ENCODE peak calls at places on chromosomes 13 and 19, in four cellular contexts. F is OCI-LY7, E is astrocyte, N is fibroblast of lung. Q is an unnamed sample.

GRCh38 chr19:48975947-48976847 is 11.1 kb downstream of the FTL start:
- DNase-seq in N (no peak), E (no peak), F (peak), Q (peak)

GRCh38 chr19:31014668-31015067 is 334.6 kb downstream of the TSHZ3 start:
- DNase-seq in E (no peak), N (no peak), F (no peak), Q (no peak)

GRCh38 chr13:102045713-102046112 is 356.1 kb downstream of the FGF14 start:
- DNase-seq in F (no peak), E (no peak), N (no peak), Q (no peak)

GRCh38 chr13:22451345-22451744 is 729.4 kb upstream of the SGCG start:
- DNase-seq in N (no peak), E (no peak), F (no peak), Q (no peak)

GRCh38 chr13:41513600-41513999 is 56.2 kb downstream of the RGCC start:
- DNase-seq in F (no peak), N (no peak), E (no peak), Q (no peak)

GRCh38 chr19:10557603-10558197 is 8.1 kb downstream of the KRI1 start:
- DNase-seq in E (no peak), F (no peak), N (no peak), Q (no peak)

GRCh38 chr13:95641961-95642621 is 2.4 kb downstream of the DZIP1 start:
- DNase-seq in N (peak), E (peak), F (no peak), Q (no peak)

GRCh38 chr13:48072787-48073186 is 22.1 kb downstream of the MED4 start:
- DNase-seq in E (no peak), N (no peak), F (no peak), Q (no peak)

GRCh38 chr13:69704311-69704710 is 403.3 kb upstream of the ATXN8OS start:
- DNase-seq in E (peak), F (no peak), N (peak), Q (no peak)

GRCh38 chr19:782195-783043 is 14.8 kb upstream of the PTBP1 start:
- DNase-seq in N (peak), F (no peak), E (peak), Q (no peak)

GRCh38 chr19:821976-822773 is 420 bp upstream of the PLPPR3 start:
- DNase-seq in F (no peak), E (no peak), N (no peak), Q (no peak)

GRCh38 chr19:30385174-30385573 is 13.0 kb downstream of the ZNF536 start:
- DNase-seq in E (no peak), F (no peak), N (no peak), Q (no peak)

GRCh38 chr19:39792999-39793546 is 14.4 kb downstream of the LEUTX start:
- DNase-seq in F (peak), N (peak), E (peak), Q (peak)

GRCh38 chr13:24997367-24997967 is 98.5 kb upstream of the PABPC3 start:
- DNase-seq in E (no peak), F (peak), N (peak), Q (peak)

GRCh38 chr13:21733475-21734311 is 62.8 kb downstream of the FGF9 start:
- DNase-seq in N (peak), F (no peak), E (no peak), Q (no peak)

GRCh38 chr13:49346460-49346859 is 97.4 kb downstream of the CAB39L start:
- DNase-seq in F (no peak), N (no peak), E (no peak), Q (no peak)

GRCh38 chr19:28575816-28576215 is 637.1 kb downstream of the UQCRFS1 start:
- DNase-seq in F (no peak), E (no peak), N (no peak), Q (no peak)

GRCh38 chr13:45209229-45209628 is 8.4 kb upstream of the KCTD4 start:
- DNase-seq in N (no peak), F (no peak), E (no peak), Q (no peak)

GRCh38 chr19:5504115-5504514 is 48.9 kb downstream of the ZNRF4 start:
- DNase-seq in F (no peak), E (no peak), N (no peak), Q (no peak)

GRCh38 chr19:44891016-44891882 is at the start of gene TOMM40:
- DNase-seq in E (peak), N (peak), F (peak), Q (peak)

GRCh38 chr19:10866495-10866894 is 4.9 kb upstream of the CARM1 start:
- DNase-seq in F (no peak), N (no peak), E (no peak), Q (no peak)

GRCh38 chr19:7915250-7916136 is 863 bp downstream of the TGFBR3L start:
- DNase-seq in F (no peak), E (no peak), N (no peak), Q (no peak)

GRCh38 chr19:34494601-34495000 is 13.0 kb downstream of the WTIP start:
- DNase-seq in F (no peak), N (no peak), E (no peak), Q (no peak)

GRCh38 chr13:60933638-60934037 is 482.0 kb downstream of the PCDH20 start:
- DNase-seq in N (peak), F (no peak), E (peak), Q (no peak)

GRCh38 chr19:18868380-18869230 is 27.4 kb downstream of the CERS1 start:
- DNase-seq in E (no peak), F (no peak), N (no peak), Q (no peak)

GRCh38 chr13:109684836-109685602 is 101.4 kb downstream of the IRS2 start:
- DNase-seq in F (no peak), E (no peak), N (peak), Q (no peak)

GRCh38 chr13:21453352-21454089 is 5.6 kb downstream of the ZDHHC20 start:
- DNase-seq in F (no peak), E (no peak), N (no peak), Q (no peak)

GRCh38 chr13:23852351-23852750 is 36.8 kb downstream of the MIPEP start:
- DNase-seq in F (no peak), E (no peak), N (no peak), Q (no peak)

GRCh38 chr19:34904846-34905527 is 21.7 kb upstream of the ZNF30 start:
- DNase-seq in E (no peak), F (no peak), N (no peak), Q (no peak)

GRCh38 chr19:3721131-3721899 is 13.1 kb downstream of the TJP3 start:
- DNase-seq in F (peak), E (peak), N (peak), Q (peak)

GRCh38 chr13:35700661-35701060 is 224.2 kb upstream of the MAB21L1 start:
- DNase-seq in F (no peak), E (peak), N (peak), Q (no peak)

GRCh38 chr13:75442736-75443234 is 39.2 kb downstream of the TBC1D4 start:
- DNase-seq in F (no peak), N (no peak), E (no peak), Q (no peak)

GRCh38 chr13:45412274-45413049 is 5.7 kb downstream of the SLC25A30 start:
- DNase-seq in E (no peak), N (peak), F (no peak), Q (no peak)

GRCh38 chr19:46017095-46017429 is 5.8 kb downstream of the PGLYRP1 start:
- DNase-seq in N (no peak), E (no peak), F (no peak), Q (no peak)

GRCh38 chr19:2691951-2692350 is 10.5 kb downstream of the GNG7 start:
- DNase-seq in E (no peak), N (no peak), F (no peak), Q (no peak)

DNA sequence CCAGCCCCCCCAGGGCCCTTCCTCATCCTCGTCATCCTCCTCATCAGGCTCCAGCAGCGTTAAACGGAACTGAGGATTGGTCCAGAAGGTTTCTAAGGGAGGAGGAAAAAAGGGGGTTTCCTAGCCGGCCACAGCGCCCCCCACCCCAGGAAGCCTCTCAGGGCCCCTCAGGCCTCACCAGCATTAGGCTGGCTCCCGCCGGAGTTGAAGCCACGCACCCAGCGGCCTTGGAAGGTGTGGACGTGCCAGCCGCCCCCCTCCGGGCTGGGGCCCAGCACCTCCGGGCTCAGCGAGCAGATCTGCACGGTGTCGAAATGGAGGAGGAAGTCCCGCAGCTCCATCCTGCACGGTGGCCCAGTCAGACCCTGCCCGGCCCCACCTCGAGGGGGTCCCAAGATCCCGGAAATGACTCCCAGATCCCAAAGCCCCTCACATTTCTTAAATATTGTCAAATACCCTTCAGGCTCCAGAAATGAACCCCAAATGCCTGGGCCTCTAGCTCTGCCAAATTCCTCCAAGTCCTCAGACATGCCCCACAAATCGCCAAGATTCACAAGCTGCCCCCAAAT is 6.9 kb downstream of the CAPN12 start:
- DNase-seq in N (no peak), F (no peak), E (no peak), Q (no peak)
- H3K4me2 ChIP-seq in N (no peak), F (no peak), E (no peak), Q (no peak)

GRCh38 chr19:17236414-17236716 is 9.4 kb downstream of the NR2F6 start:
- DNase-seq in E (no peak), F (no peak), N (no peak), Q (no peak)
- H3K27ac ChIP-seq in E (no peak), F (peak), N (peak), Q (peak)

DNA sequence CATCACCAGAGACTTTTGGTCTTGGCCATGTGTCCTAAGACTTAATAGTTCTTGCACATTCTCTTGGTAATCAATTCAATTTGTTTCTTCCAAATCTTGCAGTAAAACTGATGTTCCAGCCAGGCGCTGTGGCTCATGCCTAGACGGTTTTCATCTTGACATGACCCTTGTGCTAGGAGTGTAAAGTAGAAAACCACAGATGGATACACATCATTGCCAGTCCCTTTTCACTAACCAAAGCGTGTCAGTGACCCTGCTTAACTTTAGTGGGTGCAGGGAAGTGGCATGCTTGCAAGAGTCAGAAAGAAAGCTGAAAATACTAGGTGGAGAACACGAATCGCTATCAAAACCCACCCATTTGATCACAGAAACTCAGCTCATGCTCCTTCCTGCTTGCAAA is 18.0 kb upstream of the CD70 start:
- DNase-seq in F (peak), E (no peak), N (no peak), Q (no peak)
- H3K4me2 ChIP-seq in F (peak), E (no peak), N (no peak), Q (no peak)

GRCh38 chr19:55830656-55831055 is 1.1 kb downstream of the NLRP11 start:
- DNase-seq in E (no peak), F (peak), N (no peak), Q (no peak)
- H3K27ac ChIP-seq in E (no peak), F (peak), N (no peak), Q (no peak)

DNA sequence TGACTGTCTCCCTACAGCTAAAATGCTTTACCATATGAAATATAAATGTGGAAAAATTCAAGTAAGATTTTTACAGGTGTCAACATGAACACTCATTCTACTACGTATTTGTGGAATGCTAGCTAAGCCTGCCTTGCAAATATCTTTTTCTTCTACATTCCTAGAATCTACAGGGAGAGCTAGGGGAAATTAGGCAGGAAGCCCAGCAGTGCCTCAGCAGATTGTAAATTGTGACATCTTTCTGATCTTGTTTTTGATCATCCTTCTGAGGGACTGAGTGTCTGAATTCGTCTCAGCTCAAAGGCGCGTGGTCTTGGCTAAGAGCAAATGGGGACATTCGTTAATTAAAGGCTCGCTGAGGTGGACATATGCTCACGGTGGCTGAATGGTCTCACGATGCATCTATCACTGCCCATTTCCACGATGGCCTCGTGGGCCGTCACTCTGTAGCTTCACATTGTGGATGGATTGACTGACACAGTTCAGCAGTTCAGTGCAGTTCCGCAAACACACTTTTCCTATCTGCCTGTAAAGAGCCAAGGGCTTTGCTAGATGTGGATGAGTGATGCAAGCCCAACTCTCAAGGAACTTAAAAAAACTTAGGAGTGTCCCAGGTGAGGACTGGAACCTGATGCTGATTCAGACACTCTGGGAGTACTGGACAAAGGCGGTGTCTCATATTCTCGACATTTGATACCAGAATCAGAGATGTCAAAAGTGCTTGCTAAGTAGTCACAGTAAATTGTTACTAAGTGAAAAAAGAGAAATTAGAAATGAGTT is 562.5 kb downstream of the EFNB2 start:
- DNase-seq in E (no peak), F (no peak), N (no peak), Q (no peak)
- H3K4me2 ChIP-seq in E (no peak), F (no peak), N (no peak), Q (no peak)

Q was measured in DND-41.